ENCODE peak calls at places on chromosomes 6 and 20, in eight cellular contexts. One of them, this sample, is unnamed.

GRCh38 chr20:62708591-62709536 is at the start of gene NTSR1:
- DNase-seq in epithelial cell of esophagus: peak
- DNase-seq in effector CD4-positive, alpha-beta T cell: no peak
- DNase-seq in cardiac muscle cell: no peak
- DNase-seq in stimulated activated CD8-positive, alpha-beta memory T cell treated with anti-CD3 and anti-CD28 coated beads, Interleukin-12 subunit alpha, Interleukin-12 subunit beta, amount 100 ng/mL, for 4 hours: no peak
- DNase-seq in HTR-8/SVneo: no peak
- DNase-seq in amniotic stem cell: no peak
- DNase-seq in activated naive CD4-positive, alpha-beta T cell treated with anti-CD3 and anti-CD28 coated beads for 36 hours: no peak
- DNase-seq in this sample: no peak

GRCh38 chr20:25462166-25462565 is 54.7 kb downstream of the GINS1 start:
- DNase-seq in epithelial cell of esophagus: no peak
- DNase-seq in effector CD4-positive, alpha-beta T cell: no peak
- DNase-seq in cardiac muscle cell: no peak
- DNase-seq in activated naive CD4-positive, alpha-beta T cell treated with anti-CD3 and anti-CD28 coated beads for 36 hours: no peak
- DNase-seq in amniotic stem cell: no peak
- DNase-seq in HTR-8/SVneo: no peak
- DNase-seq in stimulated activated CD8-positive, alpha-beta memory T cell treated with anti-CD3 and anti-CD28 coated beads, Interleukin-12 subunit alpha, Interleukin-12 subunit beta, amount 100 ng/mL, for 4 hours: no peak
- DNase-seq in this sample: no peak

GRCh38 chr6:102389994-102390393 is 996.5 kb downstream of the GRIK2 start:
- DNase-seq in activated naive CD4-positive, alpha-beta T cell treated with anti-CD3 and anti-CD28 coated beads for 36 hours: no peak
- DNase-seq in effector CD4-positive, alpha-beta T cell: no peak
- DNase-seq in cardiac muscle cell: no peak
- DNase-seq in epithelial cell of esophagus: no peak
- DNase-seq in stimulated activated CD8-positive, alpha-beta memory T cell treated with anti-CD3 and anti-CD28 coated beads, Interleukin-12 subunit alpha, Interleukin-12 subunit beta, amount 100 ng/mL, for 4 hours: no peak
- DNase-seq in HTR-8/SVneo: no peak
- DNase-seq in amniotic stem cell: no peak
- DNase-seq in this sample: no peak

GRCh38 chr6:55980627-55981211 is 105.3 kb upstream of the BMP5 start:
- DNase-seq in epithelial cell of esophagus: peak
- DNase-seq in cardiac muscle cell: peak
- DNase-seq in stimulated activated CD8-positive, alpha-beta memory T cell treated with anti-CD3 and anti-CD28 coated beads, Interleukin-12 subunit alpha, Interleukin-12 subunit beta, amount 100 ng/mL, for 4 hours: no peak
- DNase-seq in effector CD4-positive, alpha-beta T cell: no peak
- DNase-seq in activated naive CD4-positive, alpha-beta T cell treated with anti-CD3 and anti-CD28 coated beads for 36 hours: no peak
- DNase-seq in HTR-8/SVneo: peak
- DNase-seq in amniotic stem cell: peak
- DNase-seq in this sample: peak

GRCh38 chr6:101011165-101011564 is 130.0 kb upstream of the ASCC3 start:
- DNase-seq in cardiac muscle cell: no peak
- DNase-seq in amniotic stem cell: no peak
- DNase-seq in effector CD4-positive, alpha-beta T cell: no peak
- DNase-seq in epithelial cell of esophagus: peak
- DNase-seq in activated naive CD4-positive, alpha-beta T cell treated with anti-CD3 and anti-CD28 coated beads for 36 hours: peak
- DNase-seq in stimulated activated CD8-positive, alpha-beta memory T cell treated with anti-CD3 and anti-CD28 coated beads, Interleukin-12 subunit alpha, Interleukin-12 subunit beta, amount 100 ng/mL, for 4 hours: no peak
- DNase-seq in HTR-8/SVneo: no peak
- DNase-seq in this sample: peak

GRCh38 chr6:138594749-138595148 is 95.5 kb upstream of the NHSL1 start:
- DNase-seq in effector CD4-positive, alpha-beta T cell: no peak
- DNase-seq in activated naive CD4-positive, alpha-beta T cell treated with anti-CD3 and anti-CD28 coated beads for 36 hours: no peak
- DNase-seq in epithelial cell of esophagus: no peak
- DNase-seq in HTR-8/SVneo: no peak
- DNase-seq in stimulated activated CD8-positive, alpha-beta memory T cell treated with anti-CD3 and anti-CD28 coated beads, Interleukin-12 subunit alpha, Interleukin-12 subunit beta, amount 100 ng/mL, for 4 hours: no peak
- DNase-seq in cardiac muscle cell: no peak
- DNase-seq in amniotic stem cell: no peak
- DNase-seq in this sample: no peak

GRCh38 chr20:23508896-23509579 is 18.1 kb downstream of the CST8 start:
- DNase-seq in effector CD4-positive, alpha-beta T cell: no peak
- DNase-seq in epithelial cell of esophagus: no peak
- DNase-seq in cardiac muscle cell: no peak
- DNase-seq in HTR-8/SVneo: no peak
- DNase-seq in stimulated activated CD8-positive, alpha-beta memory T cell treated with anti-CD3 and anti-CD28 coated beads, Interleukin-12 subunit alpha, Interleukin-12 subunit beta, amount 100 ng/mL, for 4 hours: no peak
- DNase-seq in amniotic stem cell: no peak
- DNase-seq in activated naive CD4-positive, alpha-beta T cell treated with anti-CD3 and anti-CD28 coated beads for 36 hours: no peak
- DNase-seq in this sample: no peak

GRCh38 chr20:51960004-51960403 is 157.7 kb upstream of the SALL4 start:
- DNase-seq in cardiac muscle cell: no peak
- DNase-seq in stimulated activated CD8-positive, alpha-beta memory T cell treated with anti-CD3 and anti-CD28 coated beads, Interleukin-12 subunit alpha, Interleukin-12 subunit beta, amount 100 ng/mL, for 4 hours: no peak
- DNase-seq in effector CD4-positive, alpha-beta T cell: no peak
- DNase-seq in activated naive CD4-positive, alpha-beta T cell treated with anti-CD3 and anti-CD28 coated beads for 36 hours: no peak
- DNase-seq in amniotic stem cell: no peak
- DNase-seq in epithelial cell of esophagus: no peak
- DNase-seq in HTR-8/SVneo: no peak
- DNase-seq in this sample: no peak

GRCh38 chr20:10249822-10250221 is 31.2 kb downstream of the SNAP25 start:
- DNase-seq in activated naive CD4-positive, alpha-beta T cell treated with anti-CD3 and anti-CD28 coated beads for 36 hours: no peak
- DNase-seq in epithelial cell of esophagus: no peak
- DNase-seq in stimulated activated CD8-positive, alpha-beta memory T cell treated with anti-CD3 and anti-CD28 coated beads, Interleukin-12 subunit alpha, Interleukin-12 subunit beta, amount 100 ng/mL, for 4 hours: no peak
- DNase-seq in HTR-8/SVneo: no peak
- DNase-seq in effector CD4-positive, alpha-beta T cell: no peak
- DNase-seq in amniotic stem cell: no peak
- DNase-seq in cardiac muscle cell: no peak
- DNase-seq in this sample: no peak

GRCh38 chr6:144395014-144395413 is 109.9 kb downstream of the UTRN start:
- DNase-seq in stimulated activated CD8-positive, alpha-beta memory T cell treated with anti-CD3 and anti-CD28 coated beads, Interleukin-12 subunit alpha, Interleukin-12 subunit beta, amount 100 ng/mL, for 4 hours: no peak
- DNase-seq in HTR-8/SVneo: peak
- DNase-seq in epithelial cell of esophagus: no peak
- DNase-seq in effector CD4-positive, alpha-beta T cell: no peak
- DNase-seq in amniotic stem cell: no peak
- DNase-seq in cardiac muscle cell: no peak
- DNase-seq in activated naive CD4-positive, alpha-beta T cell treated with anti-CD3 and anti-CD28 coated beads for 36 hours: no peak
- DNase-seq in this sample: no peak

GRCh38 chr6:110255356-110255755 is 75.1 kb downstream of the CDC40 start:
- DNase-seq in stimulated activated CD8-positive, alpha-beta memory T cell treated with anti-CD3 and anti-CD28 coated beads, Interleukin-12 subunit alpha, Interleukin-12 subunit beta, amount 100 ng/mL, for 4 hours: no peak
- DNase-seq in HTR-8/SVneo: peak
- DNase-seq in cardiac muscle cell: peak
- DNase-seq in amniotic stem cell: peak
- DNase-seq in activated naive CD4-positive, alpha-beta T cell treated with anti-CD3 and anti-CD28 coated beads for 36 hours: peak
- DNase-seq in epithelial cell of esophagus: peak
- DNase-seq in effector CD4-positive, alpha-beta T cell: no peak
- DNase-seq in this sample: peak

GRCh38 chr6:166900130-166900708 is 56.1 kb downstream of the RNASET2 start:
- DNase-seq in amniotic stem cell: no peak
- DNase-seq in HTR-8/SVneo: no peak
- DNase-seq in cardiac muscle cell: no peak
- DNase-seq in stimulated activated CD8-positive, alpha-beta memory T cell treated with anti-CD3 and anti-CD28 coated beads, Interleukin-12 subunit alpha, Interleukin-12 subunit beta, amount 100 ng/mL, for 4 hours: no peak
- DNase-seq in effector CD4-positive, alpha-beta T cell: no peak
- DNase-seq in activated naive CD4-positive, alpha-beta T cell treated with anti-CD3 and anti-CD28 coated beads for 36 hours: no peak
- DNase-seq in epithelial cell of esophagus: no peak
- DNase-seq in this sample: no peak

GRCh38 chr20:50344232-50345071 is 153.8 kb downstream of the CEBPB start:
- DNase-seq in epithelial cell of esophagus: no peak
- DNase-seq in HTR-8/SVneo: no peak
- DNase-seq in activated naive CD4-positive, alpha-beta T cell treated with anti-CD3 and anti-CD28 coated beads for 36 hours: peak
- DNase-seq in cardiac muscle cell: no peak
- DNase-seq in effector CD4-positive, alpha-beta T cell: no peak
- DNase-seq in amniotic stem cell: no peak
- DNase-seq in stimulated activated CD8-positive, alpha-beta memory T cell treated with anti-CD3 and anti-CD28 coated beads, Interleukin-12 subunit alpha, Interleukin-12 subunit beta, amount 100 ng/mL, for 4 hours: no peak
- DNase-seq in this sample: no peak

GRCh38 chr6:34246563-34247391 is 2.0 kb downstream of the SMIM29 start:
- DNase-seq in HTR-8/SVneo: no peak
- DNase-seq in activated naive CD4-positive, alpha-beta T cell treated with anti-CD3 and anti-CD28 coated beads for 36 hours: peak
- DNase-seq in stimulated activated CD8-positive, alpha-beta memory T cell treated with anti-CD3 and anti-CD28 coated beads, Interleukin-12 subunit alpha, Interleukin-12 subunit beta, amount 100 ng/mL, for 4 hours: no peak
- DNase-seq in amniotic stem cell: peak
- DNase-seq in effector CD4-positive, alpha-beta T cell: peak
- DNase-seq in epithelial cell of esophagus: peak
- DNase-seq in cardiac muscle cell: peak
- DNase-seq in this sample: peak

GRCh38 chr6:39048481-39049399 is at the start of gene GLP1R:
- DNase-seq in amniotic stem cell: no peak
- DNase-seq in epithelial cell of esophagus: no peak
- DNase-seq in effector CD4-positive, alpha-beta T cell: no peak
- DNase-seq in cardiac muscle cell: no peak
- DNase-seq in HTR-8/SVneo: no peak
- DNase-seq in activated naive CD4-positive, alpha-beta T cell treated with anti-CD3 and anti-CD28 coated beads for 36 hours: no peak
- DNase-seq in stimulated activated CD8-positive, alpha-beta memory T cell treated with anti-CD3 and anti-CD28 coated beads, Interleukin-12 subunit alpha, Interleukin-12 subunit beta, amount 100 ng/mL, for 4 hours: no peak
- DNase-seq in this sample: no peak

GRCh38 chr6:21228411-21228810 is 365.1 kb upstream of the SOX4 start:
- DNase-seq in amniotic stem cell: no peak
- DNase-seq in activated naive CD4-positive, alpha-beta T cell treated with anti-CD3 and anti-CD28 coated beads for 36 hours: no peak
- DNase-seq in cardiac muscle cell: no peak
- DNase-seq in epithelial cell of esophagus: peak
- DNase-seq in HTR-8/SVneo: no peak
- DNase-seq in effector CD4-positive, alpha-beta T cell: no peak
- DNase-seq in stimulated activated CD8-positive, alpha-beta memory T cell treated with anti-CD3 and anti-CD28 coated beads, Interleukin-12 subunit alpha, Interleukin-12 subunit beta, amount 100 ng/mL, for 4 hours: no peak
- DNase-seq in this sample: peak

GRCh38 chr6:117138407-117138806 is 127.0 kb upstream of the VGLL2 start:
- DNase-seq in amniotic stem cell: no peak
- DNase-seq in HTR-8/SVneo: no peak
- DNase-seq in effector CD4-positive, alpha-beta T cell: no peak
- DNase-seq in stimulated activated CD8-positive, alpha-beta memory T cell treated with anti-CD3 and anti-CD28 coated beads, Interleukin-12 subunit alpha, Interleukin-12 subunit beta, amount 100 ng/mL, for 4 hours: no peak
- DNase-seq in epithelial cell of esophagus: no peak
- DNase-seq in cardiac muscle cell: no peak
- DNase-seq in activated naive CD4-positive, alpha-beta T cell treated with anti-CD3 and anti-CD28 coated beads for 36 hours: no peak
- DNase-seq in this sample: no peak